ENCODE peak calls at places on chromosomes 7 and 10, in seven cellular contexts. O is brain microvascular endothelial cell, R is AG10803, I is ovary, H is AG09309, K is adrenal gland, N is neural progenitor cell. A is an unnamed sample.

GRCh38 chr7:143239822-143240221 is 18.0 kb downstream of the TAS2R40 start:
- DNase-seq in O (no peak), R (peak; percentile 70), I (no peak), H (no peak), K (no peak), N (no peak), A (no peak)

GRCh38 chr7:105216786-105217185 is 171.9 kb downstream of the SRPK2 start:
- DNase-seq in O (no peak), R (no peak), I (no peak), H (no peak), K (no peak), N (no peak), A (no peak)

GRCh38 chr7:85483205-85483604 is 296.3 kb upstream of the SEMA3D start:
- DNase-seq in O (no peak), R (peak; percentile 93), I (no peak), H (peak; percentile 72), K (no peak), N (no peak), A (no peak)

GRCh38 chr10:92062273-92062672 is 138.7 kb downstream of the BTAF1 start:
- DNase-seq in O (no peak), R (no peak), I (no peak), H (no peak), K (no peak), N (no peak), A (no peak)

GRCh38 chr7:92963599-92963998 is 127.2 kb upstream of the CDK6 start:
- DNase-seq in O (no peak), R (no peak), I (no peak), H (no peak), K (no peak), N (no peak), A (no peak)

GRCh38 chr10:13001041-13001886 is at the start of gene CCDC3:
- DNase-seq in O (no peak), R (no peak), I (peak; percentile 44), H (no peak), K (no peak), N (peak; percentile 61), A (no peak)

GRCh38 chr7:25314094-25314708 is 85.9 kb upstream of the NPVF start:
- DNase-seq in O (no peak), R (no peak), I (no peak), H (no peak), K (no peak), N (no peak), A (no peak)

GRCh38 chr10:129784891-129785290 is 179.2 kb downstream of the EBF3 start:
- DNase-seq in O (no peak), R (no peak), I (no peak), H (no peak), K (no peak), N (no peak), A (no peak)

GRCh38 chr7:29463504-29464158 is 100.0 kb upstream of the PRR15 start:
- DNase-seq in O (no peak), R (no peak), I (no peak), H (no peak), K (no peak), N (no peak), A (no peak)

GRCh38 chr7:34748244-34749039 is 90.4 kb downstream of the NPSR1 start:
- DNase-seq in O (peak; percentile 64), R (peak; percentile 87), I (peak; percentile 31), H (peak; percentile 5), K (peak; percentile 97), N (no peak), A (peak; percentile 85)

GRCh38 chr7:75729851-75730274 is 8.9 kb downstream of the HIP1 start:
- DNase-seq in O (no peak), R (no peak), I (no peak), H (no peak), K (no peak), N (no peak), A (no peak)

GRCh38 chr7:51311166-51311565 is 5.4 kb downstream of the COBL start:
- DNase-seq in O (no peak), R (no peak), I (no peak), H (no peak), K (no peak), N (peak; percentile 32), A (no peak)

GRCh38 chr10:78599122-78599853 is 469.5 kb upstream of the ZMIZ1 start:
- DNase-seq in O (no peak), R (no peak), I (no peak), H (no peak), K (no peak), N (no peak), A (no peak)

GRCh38 chr7:116955340-116955739 is 2.0 kb downstream of the ST7 start:
- DNase-seq in O (no peak), R (no peak), I (no peak), H (no peak), K (no peak), N (no peak), A (no peak)

GRCh38 chr7:101506531-101506930 is 122.6 kb downstream of the MYL10 start:
- DNase-seq in O (no peak), R (no peak), I (no peak), H (no peak), K (no peak), N (no peak), A (no peak)

GRCh38 chr7:26787696-26788095 is 76.7 kb downstream of the SKAP2 start:
- DNase-seq in O (no peak), R (no peak), I (no peak), H (no peak), K (no peak), N (no peak), A (no peak)

GRCh38 chr10:119316729-119317097 is 109.3 kb downstream of the GRK5 start:
- DNase-seq in O (peak; percentile 88), R (peak; percentile 73), I (no peak), H (no peak), K (peak; percentile 54), N (no peak), A (peak; percentile 53)

GRCh38 chr10:29811751-29812427 is 177.1 kb upstream of the SVIL start:
- DNase-seq in O (peak; percentile 58), R (peak; percentile 97), I (peak; percentile 70), H (peak; percentile 95), K (peak; percentile 82), N (no peak), A (peak; percentile 97)

GRCh38 chr7:16098585-16099179 is 322.7 kb downstream of the CRPPA start:
- DNase-seq in O (no peak), R (peak; percentile 12), I (no peak), H (no peak), K (no peak), N (peak; percentile 25), A (no peak)

GRCh38 chr10:87505366-87506113 is 847 bp downstream of the MINPP1 start:
- DNase-seq in O (peak; percentile 45), R (peak; percentile 52), I (no peak), H (no peak), K (peak; percentile 57), N (peak; percentile 78), A (peak; percentile 4)

GRCh38 chr10:87503892-87504291 is 801 bp upstream of the MINPP1 start:
- DNase-seq in O (peak; percentile 18), R (peak; percentile 31), I (no peak), H (no peak), K (no peak), N (peak; percentile 2), A (no peak)

GRCh38 chr10:87506988-87507387 is 2.3 kb downstream of the MINPP1 start:
- DNase-seq in O (no peak), R (no peak), I (no peak), H (no peak), K (no peak), N (peak; percentile 16), A (no peak)

GRCh38 chr10:87504307-87504666 is 406 bp upstream of the MINPP1 start:
- DNase-seq in O (no peak), R (no peak), I (no peak), H (no peak), K (no peak), N (no peak), A (peak; percentile 25)

GRCh38 chr10:87504667-87505365 is at the start of gene MINPP1:
- DNase-seq in O (peak; percentile 83), R (peak; percentile 81), I (peak; percentile 78), H (peak; percentile 21), K (peak; percentile 83), N (peak; percentile 94), A (no peak)
- TF ChIP-seq CTCF in O (peak; percentile 2), R (no peak), I (no peak), H (no peak), K (no peak), N (no peak), A (no peak)

GRCh38 chr10:72088879-72089585 is 681 bp upstream of the SPOCK2 start:
- DNase-seq in O (no peak), R (peak; percentile 35), I (no peak), H (no peak), K (no peak), N (peak; percentile 60), A (no peak)
- H3K4me3 ChIP-seq in O (no peak overlapping the region), R (no peak overlapping the region), I (no peak overlapping the region), H (no peak overlapping the region), K (no peak overlapping the region), N (peak overlapping the region; percentile 62), A (no peak overlapping the region)

GRCh38 chr10:70267161-70267933 is 16.5 kb downstream of the NPFFR1 start:
- DNase-seq in O (peak; percentile 85), R (peak; percentile 96), I (no peak), H (peak; percentile 89), K (peak; percentile 79), N (peak; percentile 51), A (peak; percentile 76)
- TF ChIP-seq CTCF in O (peak; percentile 54), R (no peak), I (no peak), H (peak; percentile 11), K (no peak), N (peak; percentile 60), A (peak; percentile 37)

GRCh38 chr10:58579011-58579655 is 66.5 kb downstream of the BICC1 start:
- DNase-seq in O (no peak), R (no peak), I (no peak), H (peak; percentile 70), K (no peak), N (no peak), A (no peak)

GRCh38 chr10:58573970-58574538 is 61.4 kb downstream of the BICC1 start:
- DNase-seq in O (no peak), R (peak; percentile 88), I (no peak), H (peak; percentile 52), K (no peak), N (no peak), A (no peak)

GRCh38 chr10:58577394-58577793 is 64.7 kb downstream of the BICC1 start:
- DNase-seq in O (no peak), R (peak; percentile 89), I (no peak), H (peak; percentile 63), K (no peak), N (no peak), A (no peak)

GRCh38 chr10:58578366-58578765 is 65.7 kb downstream of the BICC1 start:
- DNase-seq in O (no peak), R (no peak), I (no peak), H (no peak), K (no peak), N (no peak), A (no peak)

DNA sequence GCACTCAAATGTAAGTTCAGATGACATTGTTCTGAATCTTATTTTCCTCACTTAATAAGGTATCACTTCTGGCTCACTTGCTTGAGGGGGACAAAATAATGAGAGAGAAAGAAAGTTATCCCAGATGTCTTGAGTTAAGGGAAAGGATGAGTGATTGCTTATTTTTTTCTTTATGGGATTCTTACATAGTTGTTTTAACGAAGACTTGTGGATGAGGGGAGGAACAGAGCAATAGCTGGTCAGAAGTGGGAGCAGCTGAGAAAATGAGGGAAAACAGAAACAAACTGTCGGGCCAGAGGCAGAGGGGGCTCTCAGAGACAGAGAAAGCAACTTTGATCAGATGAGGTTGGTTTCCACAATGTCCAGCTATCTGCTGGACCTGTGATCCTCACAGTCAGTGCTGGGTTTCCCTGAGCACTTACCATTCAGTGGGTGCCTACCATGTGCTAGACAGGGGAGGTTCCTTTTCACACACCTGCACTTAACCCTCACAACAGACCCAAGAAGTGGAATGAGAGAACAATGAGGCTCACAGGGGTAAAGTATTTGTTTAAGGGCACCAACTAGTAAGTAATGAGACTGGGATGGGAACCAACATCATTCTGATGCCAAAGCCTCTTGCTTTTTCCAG is 64.2 kb downstream of the BICC1 start:
- DNase-seq in O (no peak), R (no peak), I (no peak), H (no peak), K (no peak), N (no peak), A (no peak)
- H3K4me3 ChIP-seq in O (no peak overlapping the region), R (peak overlapping the region; percentile 14), I (no peak overlapping the region), H (no peak overlapping the region), K (no peak overlapping the region), N (no peak overlapping the region), A (no peak overlapping the region)